ENCODE peak calls at places on chromosome 4, in ten cellular contexts. B is cardiac muscle cell, P is GM12878, D is mucosa of descending colon, A is stomach, I is tibial artery, C is OCI-LY7, R is adrenal gland, Q is heart left ventricle, J is breast epithelium. N is an unnamed sample. For H3K9me3, the result is how much of the 10 kb centered on the place peaks cover.

GRCh38 chr4:124177647-124178425 is 534.7 kb downstream of the ANKRD50 start:
- DNase-seq in C (no peak), D (no peak), Q (no peak), I (no peak), B (peak), J (no peak), R (no peak), P (no peak), A (no peak), N (no peak)

GRCh38 chr4:145278341-145279121 is 98.1 kb upstream of the OTUD4 start:
- DNase-seq in Q (no peak), B (peak), D (no peak), C (no peak), I (no peak), A (no peak), R (no peak), P (no peak), J (no peak), N (no peak)

GRCh38 chr4:55884093-55884850 is 30.8 kb downstream of the EXOC1 start:
- DNase-seq in Q (no peak), I (no peak), C (no peak), R (no peak), B (no peak), P (no peak), D (no peak), J (no peak), A (no peak), N (no peak)

GRCh38 chr4:86032476-86033022 is 327.3 kb downstream of the MAPK10 start:
- DNase-seq in A (no peak), I (no peak), J (no peak), C (no peak), B (peak), Q (no peak), D (no peak), R (no peak), P (no peak), N (no peak)

GRCh38 chr4:78784255-78784654 is 8.1 kb downstream of the BMP2K start:
- DNase-seq in B (peak), D (no peak), Q (no peak), I (no peak), J (no peak), R (no peak), C (no peak), P (no peak), A (no peak), N (no peak)

GRCh38 chr4:91280551-91281290 is 1023.0 kb upstream of the GRID2 start:
- DNase-seq in C (no peak), I (no peak), P (no peak), Q (no peak), R (no peak), J (no peak), B (no peak), D (no peak), A (no peak), N (no peak)

GRCh38 chr4:177483271-177483670 is 41.0 kb upstream of the AGA start:
- DNase-seq in D (no peak), A (no peak), P (no peak), R (no peak), B (peak), I (no peak), C (no peak), J (no peak), Q (no peak), N (no peak)

GRCh38 chr4:32689520-32689919 is 1969.4 kb downstream of the PCDH7 start:
- DNase-seq in R (no peak), J (no peak), Q (no peak), A (no peak), I (no peak), B (no peak), C (no peak), D (no peak), P (no peak), N (no peak)

GRCh38 chr4:181870326-181870725 is 372.9 kb upstream of the TENM3 start:
- DNase-seq in J (no peak), B (no peak), D (no peak), C (no peak), I (no peak), R (no peak), Q (no peak), P (no peak), A (no peak), N (no peak)

GRCh38 chr4:80434238-80434637 is 98.7 kb downstream of the CFAP299 start:
- DNase-seq in P (no peak), A (no peak), Q (no peak), J (no peak), D (no peak), C (peak), I (no peak), R (no peak), B (peak), N (no peak)

GRCh38 chr4:188030401-188030800 is 34.8 kb downstream of the ZFP42 start:
- DNase-seq in I (no peak), C (no peak), J (no peak), P (no peak), B (no peak), D (no peak), A (no peak), Q (no peak), R (no peak), N (no peak)

GRCh38 chr4:36208884-36209473 is 35.3 kb downstream of the ARAP2 start:
- DNase-seq in J (no peak), R (no peak), Q (no peak), D (no peak), I (no peak), C (no peak), A (no peak), B (no peak), P (no peak), N (no peak)

GRCh38 chr4:156969136-156969535 is 2.5 kb downstream of the PDGFC start:
- DNase-seq in B (no peak), A (no peak), P (no peak), Q (no peak), I (no peak), R (no peak), D (no peak), J (no peak), C (no peak), N (no peak)

GRCh38 chr4:151727365-151727764 is 33.4 kb downstream of the GATB start:
- DNase-seq in J (no peak), P (no peak), D (no peak), I (no peak), B (no peak), A (no peak), R (no peak), Q (no peak), C (no peak), N (no peak)

GRCh38 chr4:140666889-140667614 is 89.1 kb downstream of the TBC1D9 start:
- DNase-seq in A (no peak), D (no peak), P (no peak), Q (no peak), B (no peak), C (no peak), I (no peak), R (no peak), J (no peak), N (no peak)

GRCh38 chr4:23144707-23145106 is 452.0 kb downstream of the GBA3 start:
- DNase-seq in D (no peak), B (no peak), I (no peak), J (no peak), R (no peak), P (no peak), A (no peak), C (no peak), Q (no peak), N (no peak)
- H3K9me3 ChIP-seq in D (under half), B (under half), I (under half), J (under half), R (under half), P (under half), A (under half), C (under half), Q (under half), N (under half)

GRCh38 chr4:139470295-139470694 is 16.4 kb downstream of the RAB33B start:
- DNase-seq in A (no peak), J (no peak), I (no peak), P (no peak), C (no peak), R (no peak), D (no peak), B (no peak), Q (no peak), N (no peak)

GRCh38 chr4:139469869-139470268 is 15.9 kb downstream of the RAB33B start:
- DNase-seq in D (no peak), C (no peak), Q (no peak), B (no peak), J (no peak), R (no peak), I (no peak), A (peak), P (no peak), N (no peak)

GRCh38 chr4:139472761-139473335 is 18.9 kb downstream of the RAB33B start:
- DNase-seq in I (no peak), A (no peak), C (no peak), B (no peak), Q (no peak), D (no peak), J (no peak), P (no peak), R (no peak), N (no peak)

GRCh38 chr4:139469216-139469615 is 15.3 kb downstream of the RAB33B start:
- DNase-seq in R (no peak), I (no peak), Q (no peak), A (no peak), J (no peak), D (no peak), B (no peak), C (no peak), P (no peak), N (no peak)

DNA sequence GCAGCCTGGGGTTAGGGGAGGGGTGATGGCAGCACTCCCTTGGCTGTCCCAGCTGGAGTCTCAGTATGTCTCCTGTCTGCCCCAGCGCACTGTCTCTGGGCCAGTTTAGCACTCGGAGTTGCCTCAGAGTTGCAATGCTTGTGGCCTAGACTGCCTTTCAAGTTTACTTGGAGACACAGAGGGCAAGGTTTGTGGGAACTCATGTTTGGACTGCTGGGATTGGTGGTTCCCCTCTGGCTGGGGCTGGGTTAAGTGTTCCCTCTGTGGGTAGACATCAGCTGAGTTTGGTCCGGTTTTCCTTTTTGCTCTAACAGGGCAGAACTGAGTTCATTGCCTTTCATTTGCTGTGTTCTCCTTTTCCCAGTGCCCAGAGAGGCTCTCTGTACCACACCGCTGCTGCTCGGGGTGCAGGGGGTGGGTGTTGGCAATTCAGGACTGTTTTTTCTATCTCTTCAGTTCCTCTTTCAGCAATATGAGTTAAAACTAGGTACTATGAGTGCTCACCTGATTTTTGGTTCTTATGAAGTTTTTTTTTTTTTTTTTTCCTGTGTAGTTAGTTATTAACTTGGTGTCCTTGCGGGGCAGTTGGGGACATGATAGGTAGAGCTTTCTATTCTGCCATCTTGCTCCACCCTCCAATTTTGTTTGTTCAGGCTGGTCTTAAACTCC is 17.2 kb downstream of the RAB33B start:
- DNase-seq in B (no peak), J (no peak), R (no peak), C (no peak), D (no peak), P (no peak), Q (no peak), A (no peak), I (no peak), N (no peak)
- H3K9me3 ChIP-seq in B (under half), J (under half), R (under half), C (under half), D (under half), P (under half), Q (under half), A (under half), I (under half), N (under half)

GRCh38 chr4:142648378-142648777 is 197.7 kb downstream of the INPP4B start:
- DNase-seq in Q (no peak), C (no peak), I (no peak), J (no peak), R (no peak), P (no peak), D (no peak), B (no peak), A (no peak), N (no peak)
- H3K9me3 ChIP-seq in Q (under half), C (under half), I (under half), J (under half), R (under half), P (under half), D (under half), B (under half), A (under half), N (under half)

DNA sequence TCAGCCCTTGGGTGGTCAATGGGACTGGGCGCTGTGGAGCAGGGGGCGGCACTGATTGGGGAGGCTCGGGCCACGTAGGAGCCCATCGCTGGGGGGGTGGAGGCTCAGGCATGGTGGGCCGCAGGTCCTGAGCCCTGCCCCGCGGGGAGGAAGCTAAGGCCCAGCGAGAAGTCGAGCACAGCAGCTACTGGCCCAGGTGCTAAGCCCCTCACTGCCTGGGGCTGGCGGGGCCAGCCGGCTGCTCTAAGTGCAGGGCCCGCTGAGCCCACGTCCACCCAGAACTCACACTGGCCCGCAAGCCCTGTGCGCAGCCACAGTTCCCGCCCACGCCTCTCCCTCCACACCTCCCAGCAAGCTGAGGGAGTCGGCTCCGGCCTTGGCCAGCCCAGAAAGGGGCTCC is 66.4 kb downstream of the ZNF141 start:
- DNase-seq in C (no peak), J (no peak), R (no peak), D (no peak), B (no peak), A (no peak), P (no peak), I (no peak), Q (no peak), N (no peak)
- H3K9me3 ChIP-seq in C (under half), J (half or more), R (under half), D (half or more), B (under half), A (half or more), P (under half), I (under half), Q (under half), N (under half)

GRCh38 chr4:244471-244870 is 60.8 kb downstream of the ZNF732 start:
- DNase-seq in A (peak), B (peak), J (no peak), I (no peak), D (peak), Q (peak), C (peak), P (peak), R (peak), N (no peak)

GRCh38 chr4:243407-243806 is 61.9 kb downstream of the ZNF732 start:
- DNase-seq in J (no peak), P (no peak), D (no peak), B (no peak), R (no peak), I (no peak), Q (no peak), A (no peak), C (no peak), N (no peak)

DNA sequence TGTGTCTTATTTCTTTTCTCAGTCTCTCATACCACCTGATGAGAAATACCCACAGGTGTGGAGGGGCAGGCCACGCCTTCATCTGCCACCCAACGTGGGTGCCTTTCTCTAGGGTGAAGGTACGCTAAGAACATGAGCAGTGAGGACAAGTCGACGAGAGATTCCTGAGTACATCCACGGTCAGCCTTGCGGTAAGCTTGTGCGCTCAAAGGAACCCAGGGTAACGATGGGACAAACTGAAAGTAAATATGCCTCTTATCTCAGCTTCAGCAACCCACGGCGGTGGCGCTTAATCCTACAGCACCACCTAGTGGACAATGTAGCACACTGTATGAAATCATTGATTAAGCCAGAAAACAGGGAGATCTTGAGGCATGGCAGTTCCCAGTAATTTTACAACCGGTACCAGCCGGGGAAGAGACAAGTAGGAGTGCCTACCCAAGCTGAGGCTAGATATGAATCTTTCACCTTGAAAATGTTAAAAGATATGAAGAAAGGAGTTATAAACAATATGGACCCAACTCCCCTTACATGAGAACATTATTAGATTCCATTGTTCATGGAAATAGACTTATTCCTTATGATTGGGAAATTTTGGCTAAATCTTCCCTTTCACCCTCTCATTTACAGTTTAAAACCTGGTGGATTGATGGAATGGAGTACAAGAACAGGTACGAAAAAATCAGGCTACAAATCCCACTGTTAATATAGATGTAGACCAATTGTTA is 63.0 kb downstream of the ZNF732 start:
- DNase-seq in A (peak), C (peak), R (peak), J (peak), Q (peak), B (peak), P (peak), I (peak), D (peak), N (peak)
- H3K9me3 ChIP-seq in A (under half), C (under half), R (under half), J (under half), Q (under half), B (under half), P (under half), I (under half), D (under half), N (under half)

GRCh38 chr4:81816362-81816761 is 344.7 kb upstream of the RASGEF1B start:
- DNase-seq in Q (no peak), A (no peak), P (no peak), R (no peak), I (no peak), B (no peak), C (no peak), D (no peak), J (no peak), N (no peak)

GRCh38 chr4:81814909-81815539 is 343.3 kb upstream of the RASGEF1B start:
- DNase-seq in P (no peak), Q (no peak), J (no peak), R (peak), I (no peak), B (peak), A (no peak), D (no peak), C (no peak), N (no peak)

DNA sequence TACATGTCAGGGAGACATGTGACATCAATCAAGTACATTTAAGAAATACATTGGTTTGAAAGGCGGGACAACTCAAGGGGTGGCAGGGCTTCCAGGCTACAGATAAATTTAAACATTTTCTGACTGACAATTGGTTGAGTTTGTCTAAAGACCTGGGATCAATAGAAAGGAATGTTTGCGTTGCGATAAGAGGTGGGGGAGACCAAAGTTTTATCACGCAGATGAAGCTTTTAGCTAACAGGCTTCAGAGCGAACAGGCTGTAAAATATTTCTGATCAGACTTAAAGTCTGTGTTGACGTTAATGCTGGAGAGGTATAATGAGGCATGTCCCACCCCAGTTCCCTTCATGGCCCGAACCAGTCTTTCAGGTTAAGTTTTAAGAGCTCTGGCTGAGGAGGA is 346.7 kb upstream of the RASGEF1B start:
- DNase-seq in B (no peak), C (no peak), I (no peak), P (no peak), D (no peak), A (no peak), Q (no peak), J (no peak), R (no peak), N (no peak)
- H3K9me3 ChIP-seq in B (under half), C (under half), I (under half), P (under half), D (under half), A (under half), Q (under half), J (under half), R (under half), N (under half)

DNA sequence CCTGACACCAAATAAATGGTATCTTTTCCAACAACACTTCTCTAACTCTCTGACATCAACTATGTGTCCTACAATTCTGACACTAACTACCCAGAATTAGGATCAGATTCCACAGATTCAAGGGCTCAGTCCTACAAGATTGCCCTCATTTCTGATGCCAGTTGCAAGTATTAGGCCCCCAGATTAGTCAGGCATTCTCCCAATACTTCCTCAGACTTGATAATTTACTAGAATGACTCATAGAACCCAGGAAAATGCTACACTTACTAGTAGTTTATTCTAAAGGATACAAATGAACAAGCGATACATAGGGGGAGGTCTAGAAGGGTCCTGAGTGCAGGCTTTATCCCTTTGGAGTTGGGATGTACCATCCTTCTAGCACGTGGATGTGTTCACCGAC is 8.5 kb downstream of the TIGD2 start:
- DNase-seq in P (no peak), R (no peak), A (no peak), D (no peak), I (no peak), B (no peak), C (no peak), J (no peak), Q (no peak), N (no peak)
- H3K9me3 ChIP-seq in P (under half), R (under half), A (under half), D (under half), I (under half), B (under half), C (under half), J (under half), Q (under half), N (under half)

GRCh38 chr4:11328401-11328800 is 100.3 kb downstream of the HS3ST1 start:
- DNase-seq in J (no peak), R (no peak), I (no peak), C (no peak), Q (no peak), B (no peak), D (no peak), A (no peak), P (no peak), N (no peak)

GRCh38 chr4:11323771-11324170 is 104.9 kb downstream of the HS3ST1 start:
- DNase-seq in C (no peak), P (no peak), A (no peak), D (no peak), I (no peak), J (no peak), Q (no peak), R (no peak), B (no peak), N (no peak)
- H3K9me3 ChIP-seq in C (under half), P (under half), A (under half), D (under half), I (under half), J (under half), Q (under half), R (under half), B (under half), N (under half)

GRCh38 chr4:19961092-19961491 is 290.6 kb upstream of the SLIT2 start:
- DNase-seq in J (no peak), C (no peak), R (no peak), B (no peak), Q (no peak), A (no peak), P (no peak), D (no peak), I (no peak), N (no peak)
- H3K9me3 ChIP-seq in J (under half), C (under half), R (under half), B (under half), Q (under half), A (under half), P (under half), D (under half), I (under half), N (under half)